ENCODE peak calls at places on chromosome 5, in six cellular contexts. One of them, this sample, is unnamed.

GRCh38 chr5:168165977-168166376 is 125.5 kb upstream of the WWC1 start:
- DNase-seq in MCF 10A: no peak
- DNase-seq in cardiac fibroblast: no peak
- DNase-seq in mammary epithelial cell: no peak
- DNase-seq in fibroblast of pulmonary artery: no peak
- DNase-seq in GM12865: no peak
- DNase-seq in this sample: no peak

GRCh38 chr5:6829150-6829784 is 116.0 kb downstream of the TENT4A start:
- DNase-seq in MCF 10A: no peak
- DNase-seq in cardiac fibroblast: no peak
- DNase-seq in mammary epithelial cell: peak; percentile 38
- DNase-seq in fibroblast of pulmonary artery: no peak
- DNase-seq in GM12865: peak; percentile 83
- DNase-seq in this sample: no peak

GRCh38 chr5:132445930-132446329 is 44.6 kb downstream of the IRF1 start:
- DNase-seq in MCF 10A: peak; percentile 74
- DNase-seq in cardiac fibroblast: peak; percentile 31
- DNase-seq in mammary epithelial cell: peak; percentile 65
- DNase-seq in fibroblast of pulmonary artery: no peak
- DNase-seq in GM12865: no peak
- DNase-seq in this sample: no peak

GRCh38 chr5:36305571-36306326 is 4.0 kb upstream of the RANBP3L start:
- DNase-seq in MCF 10A: peak; percentile 65
- DNase-seq in cardiac fibroblast: peak; percentile 76
- DNase-seq in mammary epithelial cell: peak; percentile 18
- DNase-seq in fibroblast of pulmonary artery: peak; percentile 68
- DNase-seq in GM12865: peak; percentile 67
- DNase-seq in this sample: no peak

GRCh38 chr5:142602720-142603245 is 83.1 kb downstream of the FGF1 start:
- DNase-seq in MCF 10A: peak; percentile 73
- DNase-seq in cardiac fibroblast: no peak
- DNase-seq in mammary epithelial cell: peak; percentile 85
- DNase-seq in fibroblast of pulmonary artery: no peak
- DNase-seq in GM12865: no peak
- DNase-seq in this sample: no peak

GRCh38 chr5:89213584-89213983 is 330.6 kb upstream of the MEF2C start:
- DNase-seq in MCF 10A: no peak
- DNase-seq in cardiac fibroblast: peak; percentile 64
- DNase-seq in mammary epithelial cell: no peak
- DNase-seq in fibroblast of pulmonary artery: peak; percentile 50
- DNase-seq in GM12865: no peak
- DNase-seq in this sample: peak; percentile 90

GRCh38 chr5:155915626-155916025 is 411.3 kb upstream of the SGCD start:
- DNase-seq in MCF 10A: no peak
- DNase-seq in cardiac fibroblast: no peak
- DNase-seq in mammary epithelial cell: no peak
- DNase-seq in fibroblast of pulmonary artery: no peak
- DNase-seq in GM12865: no peak
- DNase-seq in this sample: no peak

GRCh38 chr5:78677777-78678668 is 29.5 kb upstream of the LHFPL2 start:
- DNase-seq in MCF 10A: peak; percentile 77
- DNase-seq in cardiac fibroblast: peak; percentile 97
- DNase-seq in mammary epithelial cell: peak; percentile 96
- DNase-seq in fibroblast of pulmonary artery: peak; percentile 98
- DNase-seq in GM12865: peak; percentile 59
- DNase-seq in this sample: peak; percentile 92

GRCh38 chr5:156327306-156327705 is 342 bp downstream of the SGCD start:
- DNase-seq in MCF 10A: no peak
- DNase-seq in cardiac fibroblast: peak; percentile 45
- DNase-seq in mammary epithelial cell: no peak
- DNase-seq in fibroblast of pulmonary artery: peak; percentile 35
- DNase-seq in GM12865: no peak
- DNase-seq in this sample: no peak

GRCh38 chr5:173625686-173626500 is 9.4 kb upstream of the BOD1 start:
- DNase-seq in MCF 10A: no peak
- DNase-seq in cardiac fibroblast: peak; percentile 33
- DNase-seq in mammary epithelial cell: no peak
- DNase-seq in fibroblast of pulmonary artery: no peak
- DNase-seq in GM12865: peak; percentile 66
- DNase-seq in this sample: no peak

GRCh38 chr5:179110528-179110927 is 50.4 kb downstream of the ZNF354C start:
- DNase-seq in MCF 10A: no peak
- DNase-seq in cardiac fibroblast: no peak
- DNase-seq in mammary epithelial cell: no peak
- DNase-seq in fibroblast of pulmonary artery: no peak
- DNase-seq in GM12865: no peak
- DNase-seq in this sample: no peak

GRCh38 chr5:6396043-6396442 is 17.7 kb upstream of the MED10 start:
- DNase-seq in MCF 10A: no peak
- DNase-seq in cardiac fibroblast: no peak
- DNase-seq in mammary epithelial cell: no peak
- DNase-seq in fibroblast of pulmonary artery: no peak
- DNase-seq in GM12865: no peak
- DNase-seq in this sample: no peak

GRCh38 chr5:75685141-75685540 is 32.1 kb downstream of the POC5 start:
- DNase-seq in MCF 10A: no peak
- DNase-seq in cardiac fibroblast: no peak
- DNase-seq in mammary epithelial cell: no peak
- DNase-seq in fibroblast of pulmonary artery: no peak
- DNase-seq in GM12865: no peak
- DNase-seq in this sample: no peak

GRCh38 chr5:1255081-1255561 is 29.9 kb downstream of the SLC6A18 start:
- DNase-seq in MCF 10A: no peak
- DNase-seq in cardiac fibroblast: no peak
- DNase-seq in mammary epithelial cell: no peak
- DNase-seq in fibroblast of pulmonary artery: no peak
- DNase-seq in GM12865: peak; percentile 9
- DNase-seq in this sample: no peak

DNA sequence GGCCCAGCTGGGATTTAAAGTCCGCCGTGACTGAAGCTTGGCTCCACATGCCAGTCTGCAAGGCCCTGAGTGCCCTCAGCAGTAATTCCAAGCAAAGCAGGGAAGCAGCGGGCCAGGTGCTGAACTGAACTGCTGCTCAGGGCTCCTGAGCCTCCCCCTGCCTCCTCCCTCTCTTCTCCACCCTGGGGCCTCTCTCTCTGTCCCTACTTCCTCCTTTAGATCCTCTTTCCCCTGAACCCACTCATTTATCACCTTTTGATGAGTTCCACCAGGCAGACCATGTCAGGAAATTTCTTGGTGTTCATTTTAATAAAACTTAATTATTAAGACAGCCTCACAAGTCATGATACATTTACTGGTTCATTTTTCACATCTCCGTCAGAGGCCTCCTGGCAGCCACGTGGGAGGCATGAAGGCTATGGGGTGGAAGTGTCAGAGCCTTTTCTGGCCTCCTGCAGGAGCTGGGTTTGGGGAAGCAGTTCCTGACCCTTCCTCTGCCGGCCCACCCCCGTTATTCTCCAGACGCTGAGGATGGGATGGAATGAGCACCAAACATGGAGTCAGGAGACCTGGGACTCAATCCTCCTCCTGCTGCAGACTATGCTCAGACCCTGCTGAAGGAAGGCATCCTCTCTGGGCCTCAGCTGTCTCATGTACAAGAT is 32.1 kb upstream of the KCNIP1 start:
- DNase-seq in MCF 10A: no peak
- DNase-seq in cardiac fibroblast: no peak
- DNase-seq in mammary epithelial cell: no peak
- DNase-seq in fibroblast of pulmonary artery: no peak
- DNase-seq in GM12865: no peak
- DNase-seq in this sample: no peak
- TF ChIP-seq CTCF in MCF 10A: no peak
- TF ChIP-seq CTCF in cardiac fibroblast: no peak
- TF ChIP-seq CTCF in mammary epithelial cell: no peak
- TF ChIP-seq CTCF in fibroblast of pulmonary artery: no peak
- TF ChIP-seq CTCF in GM12865: no peak
- TF ChIP-seq CTCF in this sample: no peak

DNA sequence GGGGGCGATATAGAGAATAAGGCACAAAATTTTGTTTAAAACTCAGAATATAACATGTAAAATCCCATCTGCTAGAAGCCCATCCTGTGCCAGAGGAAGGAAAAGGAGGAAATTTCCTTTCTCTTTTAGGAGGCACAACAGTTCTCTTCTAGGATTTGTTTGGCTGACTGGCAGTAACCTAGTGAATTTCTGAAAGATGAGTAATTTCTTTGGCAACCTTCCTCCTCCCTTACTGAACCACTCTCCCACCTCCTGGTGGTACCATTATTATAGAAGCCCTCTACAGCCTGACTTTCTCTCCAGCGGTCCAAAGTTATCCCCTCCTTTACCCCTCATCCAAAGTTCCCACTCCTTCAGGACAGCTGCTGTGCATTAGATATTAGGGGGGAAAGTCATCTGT is 18.3 kb downstream of the MOCS2 start:
- DNase-seq in MCF 10A: peak; percentile 42
- DNase-seq in cardiac fibroblast: peak; percentile 75
- DNase-seq in mammary epithelial cell: no peak
- DNase-seq in fibroblast of pulmonary artery: peak; percentile 76
- DNase-seq in GM12865: no peak
- DNase-seq in this sample: peak; percentile 73
- TF ChIP-seq CTCF in MCF 10A: no peak
- TF ChIP-seq CTCF in cardiac fibroblast: peak; percentile 10
- TF ChIP-seq CTCF in mammary epithelial cell: no peak
- TF ChIP-seq CTCF in fibroblast of pulmonary artery: peak; percentile 15
- TF ChIP-seq CTCF in GM12865: no peak
- TF ChIP-seq CTCF in this sample: peak; percentile 36

GRCh38 chr5:133746834-133747233 is 134.5 kb upstream of the FSTL4 start:
- DNase-seq in MCF 10A: no peak
- DNase-seq in cardiac fibroblast: no peak
- DNase-seq in mammary epithelial cell: no peak
- DNase-seq in fibroblast of pulmonary artery: no peak
- DNase-seq in GM12865: peak; percentile 36
- DNase-seq in this sample: no peak
- TF ChIP-seq CTCF in MCF 10A: peak; percentile 38
- TF ChIP-seq CTCF in cardiac fibroblast: peak; percentile 11
- TF ChIP-seq CTCF in mammary epithelial cell: no peak
- TF ChIP-seq CTCF in fibroblast of pulmonary artery: no peak
- TF ChIP-seq CTCF in GM12865: peak; percentile 40
- TF ChIP-seq CTCF in this sample: no peak

GRCh38 chr5:9160747-9161146 is 385.1 kb downstream of the SEMA5A start:
- DNase-seq in MCF 10A: no peak
- DNase-seq in cardiac fibroblast: no peak
- DNase-seq in mammary epithelial cell: no peak
- DNase-seq in fibroblast of pulmonary artery: no peak
- DNase-seq in GM12865: no peak
- DNase-seq in this sample: no peak

GRCh38 chr5:9151671-9152427 is 394.0 kb downstream of the SEMA5A start:
- DNase-seq in MCF 10A: no peak
- DNase-seq in cardiac fibroblast: no peak
- DNase-seq in mammary epithelial cell: no peak
- DNase-seq in fibroblast of pulmonary artery: no peak
- DNase-seq in GM12865: no peak
- DNase-seq in this sample: no peak

GRCh38 chr5:9157020-9157419 is 388.9 kb downstream of the SEMA5A start:
- DNase-seq in MCF 10A: no peak
- DNase-seq in cardiac fibroblast: no peak
- DNase-seq in mammary epithelial cell: no peak
- DNase-seq in fibroblast of pulmonary artery: no peak
- DNase-seq in GM12865: no peak
- DNase-seq in this sample: no peak

GRCh38 chr5:9156282-9156681 is 389.6 kb downstream of the SEMA5A start:
- DNase-seq in MCF 10A: peak; percentile 72
- DNase-seq in cardiac fibroblast: peak; percentile 60
- DNase-seq in mammary epithelial cell: peak; percentile 46
- DNase-seq in fibroblast of pulmonary artery: peak; percentile 63
- DNase-seq in GM12865: peak; percentile 54
- DNase-seq in this sample: no peak
- TF ChIP-seq CTCF in MCF 10A: peak; percentile 49
- TF ChIP-seq CTCF in cardiac fibroblast: peak; percentile 66
- TF ChIP-seq CTCF in mammary epithelial cell: peak; percentile 81
- TF ChIP-seq CTCF in fibroblast of pulmonary artery: peak; percentile 48
- TF ChIP-seq CTCF in GM12865: peak; percentile 48
- TF ChIP-seq CTCF in this sample: peak; percentile 56

GRCh38 chr5:148828461-148829247 is 2.2 kb downstream of the ADRB2 start:
- DNase-seq in MCF 10A: peak; percentile 70
- DNase-seq in cardiac fibroblast: no peak
- DNase-seq in mammary epithelial cell: peak; percentile 61
- DNase-seq in fibroblast of pulmonary artery: no peak
- DNase-seq in GM12865: no peak
- DNase-seq in this sample: no peak
- TF ChIP-seq CTCF in MCF 10A: peak; percentile 58
- TF ChIP-seq CTCF in cardiac fibroblast: no peak
- TF ChIP-seq CTCF in mammary epithelial cell: peak; percentile 52
- TF ChIP-seq CTCF in fibroblast of pulmonary artery: no peak
- TF ChIP-seq CTCF in GM12865: peak; percentile 6
- TF ChIP-seq CTCF in this sample: no peak

GRCh38 chr5:60688980-60689379 is 11.0 kb downstream of the DEPDC1B start:
- DNase-seq in MCF 10A: no peak
- DNase-seq in cardiac fibroblast: no peak
- DNase-seq in mammary epithelial cell: no peak
- DNase-seq in fibroblast of pulmonary artery: no peak
- DNase-seq in GM12865: no peak
- DNase-seq in this sample: no peak
- TF ChIP-seq CTCF in MCF 10A: no peak
- TF ChIP-seq CTCF in cardiac fibroblast: no peak
- TF ChIP-seq CTCF in mammary epithelial cell: no peak
- TF ChIP-seq CTCF in fibroblast of pulmonary artery: no peak
- TF ChIP-seq CTCF in GM12865: no peak
- TF ChIP-seq CTCF in this sample: no peak

DNA sequence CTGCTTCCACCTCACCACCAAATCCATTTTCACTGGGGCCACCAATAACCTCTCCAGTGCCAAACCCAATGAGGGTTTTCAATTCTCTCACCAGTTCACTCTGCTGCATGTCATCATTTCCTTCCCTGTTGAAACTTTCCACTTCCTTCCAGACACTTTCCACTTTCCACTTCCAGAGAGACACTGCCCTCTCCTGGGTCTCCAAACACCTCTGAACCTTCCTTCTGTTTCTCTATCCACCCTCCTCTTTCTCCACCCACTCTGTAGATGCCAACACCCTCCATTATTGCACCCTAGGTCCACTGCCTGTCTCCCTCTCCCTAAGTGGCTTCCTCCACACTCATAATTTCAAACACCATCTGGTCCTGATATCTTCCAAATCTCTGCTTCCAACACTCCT is 39.6 kb downstream of the PDE6A start:
- DNase-seq in MCF 10A: peak; percentile 54
- DNase-seq in cardiac fibroblast: no peak
- DNase-seq in mammary epithelial cell: no peak
- DNase-seq in fibroblast of pulmonary artery: no peak
- DNase-seq in GM12865: no peak
- DNase-seq in this sample: no peak
- TF ChIP-seq CTCF in MCF 10A: no peak
- TF ChIP-seq CTCF in cardiac fibroblast: no peak
- TF ChIP-seq CTCF in mammary epithelial cell: no peak
- TF ChIP-seq CTCF in fibroblast of pulmonary artery: no peak
- TF ChIP-seq CTCF in GM12865: no peak
- TF ChIP-seq CTCF in this sample: no peak

This sample was measured in astrocyte of the cerebellum.